ENCODE peak calls at places on chromosomes 16 and 17, in five cellular contexts. One of them, this sample, is unnamed. For H3K4me1 and H3K36me3, the result is how much of the 10 kb centered on the place peaks cover.

GRCh38 chr17:61720016-61720795 is 129.2 kb upstream of the NACA2 start:
- DNase-seq in GM12878: no peak
- DNase-seq in SK-N-SH: no peak
- DNase-seq in H1: no peak
- DNase-seq in K562: no peak
- DNase-seq in this sample: no peak

GRCh38 chr17:29216856-29217255 is 29.8 kb upstream of the CRYBA1 start:
- DNase-seq in GM12878: no peak
- DNase-seq in K562: no peak
- DNase-seq in H1: no peak
- DNase-seq in SK-N-SH: no peak
- DNase-seq in this sample: no peak

GRCh38 chr17:75864448-75864871 is 9.3 kb upstream of the WBP2 start:
- DNase-seq in K562: no peak
- DNase-seq in GM12878: peak
- DNase-seq in H1: no peak
- DNase-seq in SK-N-SH: peak
- DNase-seq in this sample: no peak

GRCh38 chr16:58448890-58449289 is 51.1 kb upstream of the NDRG4 start:
- DNase-seq in SK-N-SH: peak
- DNase-seq in GM12878: no peak
- DNase-seq in K562: no peak
- DNase-seq in H1: no peak
- DNase-seq in this sample: no peak

GRCh38 chr16:66247516-66248089 is 118.9 kb upstream of the CDH5 start:
- DNase-seq in GM12878: no peak
- DNase-seq in H1: no peak
- DNase-seq in SK-N-SH: no peak
- DNase-seq in K562: no peak
- DNase-seq in this sample: no peak

GRCh38 chr17:46194393-46195216 is 1.4 kb upstream of the KANSL1 start:
- DNase-seq in SK-N-SH: peak
- DNase-seq in GM12878: peak
- DNase-seq in K562: peak
- DNase-seq in H1: no peak
- DNase-seq in this sample: peak

GRCh38 chr16:82999711-83000110 is 372.9 kb downstream of the CDH13 start:
- DNase-seq in GM12878: no peak
- DNase-seq in H1: no peak
- DNase-seq in SK-N-SH: no peak
- DNase-seq in K562: no peak
- DNase-seq in this sample: no peak

GRCh38 chr17:65270932-65271700 is 133.9 kb downstream of the RGS9 start:
- DNase-seq in GM12878: no peak
- DNase-seq in K562: no peak
- DNase-seq in SK-N-SH: no peak
- DNase-seq in H1: no peak
- DNase-seq in this sample: no peak

GRCh38 chr16:16141141-16141540 is 82.2 kb downstream of the ABCC6 start:
- DNase-seq in GM12878: no peak
- DNase-seq in K562: no peak
- DNase-seq in H1: no peak
- DNase-seq in SK-N-SH: no peak
- DNase-seq in this sample: no peak

GRCh38 chr17:74749262-74750038 is 1.0 kb downstream of the NHERF1 start:
- DNase-seq in GM12878: no peak
- DNase-seq in K562: no peak
- DNase-seq in H1: no peak
- DNase-seq in SK-N-SH: peak
- DNase-seq in this sample: no peak

GRCh38 chr17:17300624-17301568 is 2.3 kb upstream of the NT5M start:
- DNase-seq in GM12878: no peak
- DNase-seq in K562: no peak
- DNase-seq in SK-N-SH: no peak
- DNase-seq in H1: peak
- DNase-seq in this sample: peak

GRCh38 chr17:80948961-80949450 is 42.6 kb upstream of the CHMP6 start:
- DNase-seq in H1: no peak
- DNase-seq in GM12878: no peak
- DNase-seq in SK-N-SH: peak
- DNase-seq in K562: no peak
- DNase-seq in this sample: no peak

GRCh38 chr17:46770439-46770817 is 48.1 kb downstream of the WNT3 start:
- DNase-seq in H1: peak
- DNase-seq in K562: no peak
- DNase-seq in GM12878: no peak
- DNase-seq in SK-N-SH: peak
- DNase-seq in this sample: no peak

GRCh38 chr17:30832438-30832790 is 648 bp downstream of the ATAD5 start:
- DNase-seq in K562: no peak
- DNase-seq in SK-N-SH: no peak
- DNase-seq in H1: no peak
- DNase-seq in GM12878: no peak
- DNase-seq in this sample: no peak

GRCh38 chr17:74362811-74363498 is 1.3 kb upstream of the BTBD17 start:
- DNase-seq in GM12878: no peak
- DNase-seq in SK-N-SH: no peak
- DNase-seq in K562: no peak
- DNase-seq in H1: no peak
- DNase-seq in this sample: no peak

GRCh38 chr17:19317359-19318095 is 45.0 kb downstream of the B9D1 start:
- DNase-seq in SK-N-SH: no peak
- DNase-seq in GM12878: no peak
- DNase-seq in H1: peak
- DNase-seq in K562: peak
- DNase-seq in this sample: no peak

GRCh38 chr16:67537636-67538591 is 9.3 kb downstream of the RIPOR1 start:
- DNase-seq in GM12878: no peak
- DNase-seq in SK-N-SH: peak
- DNase-seq in K562: no peak
- DNase-seq in H1: peak
- DNase-seq in this sample: no peak

GRCh38 chr17:1275962-1276736 is 3.3 kb upstream of the TRARG1 start:
- DNase-seq in SK-N-SH: peak
- DNase-seq in K562: peak
- DNase-seq in GM12878: no peak
- DNase-seq in H1: peak
- DNase-seq in this sample: no peak

GRCh38 chr17:27502526-27503324 is 46.5 kb downstream of the KSR1 start:
- DNase-seq in K562: no peak
- DNase-seq in GM12878: no peak
- DNase-seq in H1: no peak
- DNase-seq in SK-N-SH: no peak
- DNase-seq in this sample: no peak

GRCh38 chr16:70428178-70428998 is 10.5 kb downstream of the ST3GAL2 start:
- DNase-seq in H1: peak
- DNase-seq in SK-N-SH: peak
- DNase-seq in K562: peak
- DNase-seq in GM12878: peak
- DNase-seq in this sample: peak

GRCh38 chr16:57579361-57579665 is 36.9 kb downstream of the ADGRG5 start:
- DNase-seq in SK-N-SH: no peak
- DNase-seq in K562: no peak
- DNase-seq in H1: no peak
- DNase-seq in GM12878: no peak
- DNase-seq in this sample: no peak

DNA sequence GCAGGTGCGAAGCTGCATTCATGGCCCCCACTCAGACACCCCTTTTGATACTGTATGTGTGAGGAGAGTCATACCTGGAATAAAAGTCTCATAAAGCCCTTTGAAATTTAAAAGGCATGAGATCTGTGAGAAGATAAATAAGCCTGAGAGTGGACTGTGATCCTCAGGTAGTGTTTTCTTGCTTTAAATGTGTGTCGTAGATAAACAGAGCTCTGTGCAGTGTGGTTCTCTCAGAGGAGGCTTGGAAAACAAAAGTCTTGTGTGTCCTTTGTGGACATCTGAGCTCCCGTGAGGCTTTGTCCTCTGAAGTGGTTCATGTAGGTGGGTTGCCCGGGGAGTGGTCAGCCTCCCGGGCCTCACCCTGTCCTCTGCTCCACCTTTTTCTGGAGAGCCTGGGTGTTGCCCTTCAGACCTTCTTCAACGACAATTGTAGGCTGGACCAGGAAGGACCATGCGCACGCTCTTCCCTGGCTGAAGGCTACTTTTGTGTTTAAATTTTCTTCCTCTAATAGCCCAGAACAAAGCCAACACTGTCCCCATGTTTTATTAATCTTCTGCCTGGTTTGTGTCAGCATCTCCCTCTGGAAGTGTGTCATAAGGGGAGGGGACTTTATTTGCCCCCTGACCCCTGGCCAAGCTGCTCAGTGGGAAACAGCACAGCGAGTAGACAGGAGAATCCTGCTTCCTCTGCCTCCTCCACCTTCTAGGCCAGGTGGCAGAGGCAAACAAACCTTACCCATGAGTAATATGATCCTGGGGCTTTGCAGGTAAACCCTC is 151.2 kb downstream of the MSI2 start:
- DNase-seq in GM12878: no peak
- DNase-seq in H1: no peak
- DNase-seq in SK-N-SH: no peak
- DNase-seq in K562: no peak
- DNase-seq in this sample: no peak
- H3K4me1 ChIP-seq in GM12878: under half
- H3K4me1 ChIP-seq in H1: under half
- H3K4me1 ChIP-seq in SK-N-SH: under half
- H3K4me1 ChIP-seq in K562: under half
- H3K4me1 ChIP-seq in this sample: under half

DNA sequence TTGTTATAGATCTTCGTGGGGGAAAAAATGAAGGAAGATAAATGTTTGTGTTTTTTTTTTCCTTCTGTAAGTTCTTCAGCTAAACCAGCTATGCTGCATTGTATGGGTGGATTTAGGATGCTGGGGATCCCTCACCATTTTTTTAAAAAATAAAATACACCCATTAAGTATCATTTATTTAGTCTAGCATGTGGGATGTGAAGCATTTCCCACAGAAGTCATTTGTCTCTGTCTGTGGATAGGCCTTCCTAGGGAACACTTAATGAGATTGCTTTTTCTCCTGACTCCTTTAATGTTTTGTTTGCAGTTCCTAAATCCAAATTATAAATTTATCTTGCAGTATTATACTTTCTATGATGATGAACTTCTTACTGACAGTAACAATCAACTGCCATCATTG is 146.7 kb downstream of the PPM1E start:
- DNase-seq in SK-N-SH: no peak
- DNase-seq in H1: no peak
- DNase-seq in GM12878: no peak
- DNase-seq in K562: no peak
- DNase-seq in this sample: no peak
- TF ChIP-seq SIN3A in SK-N-SH: no peak
- TF ChIP-seq SIN3A in H1: no peak
- TF ChIP-seq SIN3A in GM12878: no peak
- TF ChIP-seq SIN3A in K562: no peak
- TF ChIP-seq SIN3A in this sample: no peak

GRCh38 chr17:4972322-4972721 is 4.7 kb upstream of the SPAG7 start:
- DNase-seq in GM12878: no peak
- DNase-seq in K562: no peak
- DNase-seq in SK-N-SH: no peak
- DNase-seq in H1: no peak
- DNase-seq in this sample: no peak

GRCh38 chr17:4971826-4972225 is 4.2 kb upstream of the SPAG7 start:
- DNase-seq in H1: no peak
- DNase-seq in GM12878: no peak
- DNase-seq in SK-N-SH: no peak
- DNase-seq in K562: no peak
- DNase-seq in this sample: no peak

GRCh38 chr17:4973431-4973830 is 5.8 kb upstream of the SPAG7 start:
- DNase-seq in K562: no peak
- DNase-seq in GM12878: no peak
- DNase-seq in SK-N-SH: no peak
- DNase-seq in H1: no peak
- DNase-seq in this sample: no peak

GRCh38 chr17:4974064-4974670 is 6.5 kb upstream of the SPAG7 start:
- DNase-seq in K562: no peak
- DNase-seq in H1: no peak
- DNase-seq in SK-N-SH: no peak
- DNase-seq in GM12878: no peak
- DNase-seq in this sample: no peak

DNA sequence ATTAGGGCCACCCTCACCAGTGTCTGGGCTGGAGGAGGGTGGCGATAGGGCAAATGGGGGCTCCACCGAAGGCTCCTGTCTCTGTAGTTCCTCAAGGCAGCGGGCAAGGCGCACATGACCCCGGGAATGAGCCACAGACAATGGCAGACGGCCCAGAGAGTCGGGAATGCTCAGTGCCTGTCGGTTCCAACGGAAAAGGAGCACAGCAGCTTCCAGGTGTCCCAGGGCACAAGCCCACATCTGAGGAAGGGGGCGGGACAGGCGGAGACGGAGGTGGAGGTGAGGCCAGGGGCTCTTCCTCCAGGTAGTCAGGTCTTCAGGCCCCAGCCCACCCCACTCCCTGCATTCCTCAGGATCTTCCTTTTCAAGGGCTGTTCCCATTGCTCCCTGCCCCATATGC is 5.1 kb upstream of the SPAG7 start:
- DNase-seq in K562: no peak
- DNase-seq in H1: no peak
- DNase-seq in GM12878: no peak
- DNase-seq in SK-N-SH: no peak
- DNase-seq in this sample: no peak
- H3K36me3 ChIP-seq in K562: half or more
- H3K36me3 ChIP-seq in H1: under half
- H3K36me3 ChIP-seq in GM12878: under half
- H3K36me3 ChIP-seq in SK-N-SH: under half
- H3K36me3 ChIP-seq in this sample: under half

GRCh38 chr16:21646091-21646490 is 6.3 kb downstream of the IGSF6 start:
- DNase-seq in H1: no peak
- DNase-seq in GM12878: no peak
- DNase-seq in K562: no peak
- DNase-seq in SK-N-SH: no peak
- DNase-seq in this sample: no peak

GRCh38 chr16:21646721-21647561 is 5.5 kb downstream of the IGSF6 start:
- DNase-seq in K562: no peak
- DNase-seq in H1: no peak
- DNase-seq in GM12878: peak
- DNase-seq in SK-N-SH: no peak
- DNase-seq in this sample: no peak

GRCh38 chr16:21644674-21645073 is 7.7 kb downstream of the IGSF6 start:
- DNase-seq in H1: no peak
- DNase-seq in K562: no peak
- DNase-seq in SK-N-SH: no peak
- DNase-seq in GM12878: no peak
- DNase-seq in this sample: no peak

GRCh38 chr16:21643787-21644186 is 8.6 kb downstream of the IGSF6 start:
- DNase-seq in H1: no peak
- DNase-seq in SK-N-SH: no peak
- DNase-seq in K562: no peak
- DNase-seq in GM12878: no peak
- DNase-seq in this sample: no peak

DNA sequence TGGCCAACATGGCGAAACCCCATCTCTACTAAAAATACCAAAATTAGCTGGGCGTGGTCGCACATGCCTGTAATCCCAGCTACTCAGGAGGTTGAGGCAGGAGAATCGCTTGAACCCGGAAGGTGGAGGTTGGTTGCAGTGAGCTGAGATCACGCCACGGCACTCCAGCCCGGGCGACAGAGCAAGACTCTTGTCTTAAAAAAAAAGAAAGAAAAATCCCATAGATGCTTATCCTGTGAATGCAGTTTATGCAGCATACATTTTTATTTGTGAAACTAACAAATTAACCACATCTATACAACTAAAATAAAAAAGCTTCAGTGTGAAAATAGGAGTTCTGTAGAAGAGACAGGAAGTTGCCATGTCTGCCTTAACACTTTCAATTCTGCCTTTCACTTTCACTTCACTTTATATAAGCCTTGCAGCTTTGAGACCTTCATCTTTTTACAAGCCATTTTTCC is 7.1 kb downstream of the IGSF6 start:
- DNase-seq in GM12878: peak
- DNase-seq in SK-N-SH: no peak
- DNase-seq in K562: no peak
- DNase-seq in H1: no peak
- DNase-seq in this sample: no peak
- H3K4me1 ChIP-seq in GM12878: under half
- H3K4me1 ChIP-seq in SK-N-SH: under half
- H3K4me1 ChIP-seq in K562: under half
- H3K4me1 ChIP-seq in H1: under half
- H3K4me1 ChIP-seq in this sample: under half